ENCODE peak calls at places on chromosomes 7 and 10, in eight cellular contexts. E, K, C, I, Q, X, V and T are unnamed samples. For H3K4me1 and H3K9me3, the result is how much of the 10 kb centered on the place peaks cover.

GRCh38 chr10:127298396-127298795 is 102.0 kb upstream of the INSYN2A start:
- DNase-seq in E (no peak), K (no peak), C (no peak), I (no peak), Q (no peak), X (peak), V (no peak), T (no peak)

GRCh38 chr7:43585521-43585920 is 2.6 kb downstream of the STK17A start:
- DNase-seq in E (peak), K (no peak), C (no peak), I (no peak), Q (no peak), X (peak), V (no peak), T (no peak)

GRCh38 chr7:74104702-74105101 is 21.1 kb downstream of the LIMK1 start:
- DNase-seq in E (peak), K (no peak), C (no peak), I (no peak), Q (no peak), X (no peak), V (no peak), T (no peak)

GRCh38 chr7:107551936-107552335 is 11.8 kb downstream of the COG5 start:
- DNase-seq in E (peak), K (no peak), C (no peak), I (no peak), Q (no peak), X (peak), V (no peak), T (no peak)

GRCh38 chr10:123769647-123770046 is 103.5 kb downstream of the GPR26 start:
- DNase-seq in E (no peak), K (no peak), C (peak), I (no peak), Q (no peak), X (no peak), V (no peak), T (no peak)

GRCh38 chr10:103765168-103765567 is 90.2 kb downstream of the SH3PXD2A start:
- DNase-seq in E (peak), K (no peak), C (no peak), I (no peak), Q (no peak), X (peak), V (no peak), T (no peak)

GRCh38 chr10:68560201-68560915 is at the start of gene TET1:
- DNase-seq in E (peak), K (no peak), C (peak), I (peak), Q (peak), X (peak), V (peak), T (peak)

GRCh38 chr10:74255214-74255613 is 104.2 kb downstream of the ADK start:
- DNase-seq in E (no peak), K (no peak), C (no peak), I (no peak), Q (no peak), X (no peak), V (no peak), T (no peak)

GRCh38 chr10:1255166-1255565 is 199.0 kb downstream of the WDR37 start:
- DNase-seq in E (no peak), K (no peak), C (no peak), I (no peak), Q (no peak), X (no peak), V (no peak), T (no peak)

GRCh38 chr7:98119257-98119918 is 12.7 kb downstream of the LMTK2 start:
- DNase-seq in E (peak), K (no peak), C (no peak), I (no peak), Q (no peak), X (peak), V (peak), T (no peak)

GRCh38 chr7:40095695-40096327 is 38.6 kb downstream of the MPLKIP start:
- DNase-seq in E (no peak), K (no peak), C (no peak), I (no peak), Q (no peak), X (no peak), V (no peak), T (peak)

GRCh38 chr10:31000867-31001266 is 30.8 kb downstream of the ZNF438 start:
- DNase-seq in E (no peak), K (no peak), C (no peak), I (no peak), Q (no peak), X (peak), V (no peak), T (no peak)

GRCh38 chr7:156450473-156450872 is 190.1 kb upstream of the RNF32 start:
- DNase-seq in E (no peak), K (no peak), C (no peak), I (no peak), Q (no peak), X (no peak), V (no peak), T (no peak)

GRCh38 chr10:14326581-14326980 is 4.1 kb downstream of the FRMD4A start:
- DNase-seq in E (peak), K (no peak), C (no peak), I (no peak), Q (no peak), X (no peak), V (no peak), T (no peak)

GRCh38 chr7:121261207-121261884 is 67.5 kb upstream of the WNT16 start:
- DNase-seq in E (no peak), K (no peak), C (no peak), I (no peak), Q (no peak), X (no peak), V (no peak), T (no peak)

GRCh38 chr7:69399038-69399800 is 199.1 kb upstream of the AUTS2 start:
- DNase-seq in E (peak), K (no peak), C (no peak), I (no peak), Q (no peak), X (peak), V (no peak), T (no peak)

GRCh38 chr7:27171636-27172387 is 2.3 kb downstream of the HOXA10 start:
- DNase-seq in E (no peak), K (no peak), C (peak), I (peak), Q (peak), X (peak), V (no peak), T (peak)

GRCh38 chr10:62853710-62854109 is 37.5 kb upstream of the EGR2 start:
- DNase-seq in E (no peak), K (peak), C (no peak), I (no peak), Q (no peak), X (no peak), V (no peak), T (no peak)

GRCh38 chr10:128465697-128466096 is 339.5 kb upstream of the MKI67 start:
- DNase-seq in E (no peak), K (no peak), C (no peak), I (no peak), Q (no peak), X (no peak), V (no peak), T (no peak)

GRCh38 chr10:14236341-14236740 is 94.4 kb downstream of the FRMD4A start:
- DNase-seq in E (no peak), K (no peak), C (no peak), I (no peak), Q (no peak), X (no peak), V (no peak), T (no peak)

GRCh38 chr10:27258492-27258837 is 17.9 kb upstream of the ACBD5 start:
- DNase-seq in E (no peak), K (no peak), C (no peak), I (no peak), Q (no peak), X (no peak), V (no peak), T (no peak)

GRCh38 chr7:122027058-122027457 is 117.0 kb downstream of the AASS start:
- DNase-seq in E (no peak), K (no peak), C (no peak), I (no peak), Q (no peak), X (no peak), V (no peak), T (no peak)

GRCh38 chr10:124298891-124299290 is 119.8 kb downstream of the OAT start:
- DNase-seq in E (no peak), K (no peak), C (peak), I (no peak), Q (no peak), X (no peak), V (no peak), T (no peak)

GRCh38 chr7:70271617-70272081 is 673.4 kb downstream of the AUTS2 start:
- DNase-seq in E (peak), K (no peak), C (no peak), I (no peak), Q (no peak), X (peak), V (no peak), T (peak)

GRCh38 chr7:151664268-151664667 is 144.6 kb upstream of the RHEB start:
- DNase-seq in E (no peak), K (no peak), C (no peak), I (no peak), Q (no peak), X (no peak), V (no peak), T (no peak)

GRCh38 chr10:122052702-122053101 is 63.7 kb downstream of the TACC2 start:
- DNase-seq in E (peak), K (no peak), C (peak), I (no peak), Q (no peak), X (peak), V (no peak), T (no peak)

GRCh38 chr10:44857363-44858016 is 53.6 kb upstream of the TMEM72 start:
- DNase-seq in E (peak), K (peak), C (peak), I (peak), Q (peak), X (peak), V (peak), T (peak)

GRCh38 chr10:4107328-4107851 is 322.4 kb upstream of the KLF6 start:
- DNase-seq in E (no peak), K (no peak), C (no peak), I (no peak), Q (no peak), X (no peak), V (no peak), T (no peak)

GRCh38 chr10:4102802-4103344 is 317.9 kb upstream of the KLF6 start:
- DNase-seq in E (no peak), K (no peak), C (no peak), I (no peak), Q (no peak), X (no peak), V (no peak), T (no peak)

GRCh38 chr10:4101918-4102654 is 317.1 kb upstream of the KLF6 start:
- DNase-seq in E (no peak), K (no peak), C (no peak), I (no peak), Q (no peak), X (no peak), V (no peak), T (no peak)

GRCh38 chr10:4100324-4100826 is 315.4 kb upstream of the KLF6 start:
- DNase-seq in E (no peak), K (no peak), C (no peak), I (no peak), Q (no peak), X (no peak), V (no peak), T (no peak)

DNA sequence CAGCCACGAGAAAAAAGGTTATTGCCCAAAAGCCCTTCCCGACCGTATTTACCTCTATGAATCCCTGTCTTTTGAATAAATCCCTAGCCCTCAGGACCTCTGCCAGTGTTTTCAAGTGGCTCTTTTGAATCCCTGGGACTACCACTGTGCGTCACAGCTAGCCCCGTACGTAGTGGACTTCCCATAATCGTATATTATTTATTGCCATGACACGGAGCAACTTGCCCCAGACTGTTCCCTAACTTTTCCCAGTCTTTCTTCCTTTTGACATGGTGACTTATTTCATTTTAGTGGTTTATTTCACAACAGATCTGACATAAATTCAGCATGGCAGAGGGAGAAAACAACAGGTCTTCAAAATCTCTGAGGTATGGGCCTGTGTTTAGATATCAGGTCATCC is 318.6 kb upstream of the KLF6 start:
- DNase-seq in E (no peak), K (no peak), C (no peak), I (no peak), Q (no peak), X (no peak), V (no peak), T (no peak)
- H3K4me1 ChIP-seq in E (under half), K (under half), C (under half), I (under half), Q (under half), X (under half), V (under half), T (under half)

GRCh38 chr7:1232623-1233327 is at the start of gene UNCX:
- DNase-seq in E (no peak), K (no peak), C (no peak), I (no peak), Q (no peak), X (no peak), V (no peak), T (no peak)

GRCh38 chr7:1232103-1232466 is 587 bp upstream of the UNCX start:
- DNase-seq in E (no peak), K (no peak), C (no peak), I (no peak), Q (no peak), X (no peak), V (no peak), T (no peak)

GRCh38 chr7:1234049-1234691 is 1.5 kb downstream of the UNCX start:
- DNase-seq in E (no peak), K (no peak), C (no peak), I (no peak), Q (no peak), X (no peak), V (no peak), T (no peak)

GRCh38 chr7:1234794-1235500 is 2.3 kb downstream of the UNCX start:
- DNase-seq in E (no peak), K (no peak), C (no peak), I (no peak), Q (no peak), X (no peak), V (peak), T (no peak)

DNA sequence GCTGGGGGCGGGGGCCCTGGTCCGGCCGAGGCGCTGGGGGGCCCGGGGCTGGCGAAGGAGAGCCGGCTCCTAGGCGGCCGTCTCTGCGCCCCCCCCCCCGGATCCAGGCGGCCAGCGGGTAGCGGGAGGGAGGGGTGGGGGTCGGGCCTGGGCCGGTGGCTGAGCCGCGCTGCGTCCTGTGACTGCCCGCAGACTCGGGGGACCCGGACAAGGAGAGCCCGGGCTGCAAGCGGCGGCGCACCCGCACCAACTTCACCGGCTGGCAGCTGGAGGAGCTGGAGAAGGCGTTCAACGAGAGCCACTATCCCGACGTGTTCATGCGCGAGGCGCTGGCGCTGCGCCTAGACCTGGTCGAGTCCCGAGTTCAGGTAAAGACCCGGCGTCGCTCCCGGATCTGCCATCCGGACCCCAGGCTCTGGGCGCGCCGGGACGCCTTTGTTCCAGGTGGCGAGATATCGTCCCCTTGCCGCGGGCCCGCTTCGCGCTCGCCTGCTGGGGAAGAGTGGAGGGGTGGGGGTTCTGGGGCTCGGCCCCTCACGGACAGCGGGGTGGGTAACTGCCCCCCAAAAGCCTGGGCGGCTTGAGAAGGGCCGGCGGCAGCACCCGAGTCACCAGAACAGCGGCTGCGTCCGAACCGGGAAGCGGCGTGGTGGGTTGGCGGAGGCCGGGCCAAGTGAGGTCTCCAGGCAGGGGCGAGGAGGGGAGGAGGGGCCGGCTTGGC is 816 bp downstream of the UNCX start:
- DNase-seq in E (no peak), K (no peak), C (no peak), I (no peak), Q (no peak), X (no peak), V (peak), T (no peak)
- H3K4me3 ChIP-seq in E (no peak), K (no peak), C (no peak), I (no peak), Q (no peak), X (no peak), V (peak), T (no peak)

GRCh38 chr7:53642361-53642760 is 606.9 kb downstream of the POM121L12 start:
- DNase-seq in E (peak), K (no peak), C (no peak), I (no peak), Q (no peak), X (no peak), V (no peak), T (no peak)

GRCh38 chr7:53638517-53638916 is 603.1 kb downstream of the POM121L12 start:
- DNase-seq in E (no peak), K (no peak), C (no peak), I (no peak), Q (no peak), X (no peak), V (no peak), T (no peak)
- H3K9me3 ChIP-seq in E (under half), K (under half), C (under half), I (under half), Q (under half), X (under half), V (under half), T (under half)

DNA sequence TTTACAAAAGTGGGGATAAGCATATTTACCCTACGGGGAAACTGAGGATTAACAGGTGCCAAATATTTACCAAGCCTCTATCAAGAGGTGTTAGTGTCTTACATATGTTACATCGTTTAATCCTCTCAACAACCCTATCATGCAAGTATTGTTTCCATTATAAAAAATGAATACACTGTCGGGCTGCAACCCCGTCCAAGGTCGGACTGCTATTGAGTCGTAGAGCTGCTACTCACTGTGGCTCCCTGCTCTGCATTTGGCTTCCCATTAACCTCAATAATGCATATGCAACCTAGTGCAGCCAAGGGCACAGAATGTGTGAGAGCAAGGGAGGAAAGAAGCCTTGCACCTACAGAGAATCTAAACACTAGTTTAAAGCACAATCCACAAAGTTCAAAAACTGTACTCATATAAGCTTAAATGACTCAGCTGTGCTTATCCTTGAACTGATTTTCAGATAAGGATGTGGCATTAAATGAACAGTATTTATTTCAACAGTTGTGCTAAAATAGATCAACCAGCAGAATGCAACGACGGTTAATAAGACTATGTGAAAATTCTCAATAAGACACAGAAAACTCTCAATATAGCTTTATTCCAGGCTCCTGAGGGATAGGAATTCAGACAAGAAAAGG is 49.9 kb downstream of the UBE2H start:
- DNase-seq in E (no peak), K (no peak), C (no peak), I (no peak), Q (no peak), X (no peak), V (no peak), T (peak)
- H3K4me1 ChIP-seq in E (under half), K (half or more), C (under half), I (under half), Q (half or more), X (under half), V (half or more), T (half or more)